ENCODE peak calls at places on chromosome 18, in seven cellular contexts. P, C, N, H, T, Y and Q are unnamed samples. For H3K27me3, the result is how much of the 10 kb centered on the place peaks cover.

GRCh38 chr18:8809514-8809913 is 104.2 kb downstream of the MTCL1 start:
- DNase-seq in P (no peak), C (no peak), N (no peak), H (no peak), T (no peak), Y (no peak), Q (no peak)

GRCh38 chr18:21538230-21538629 is 62.3 kb downstream of the ESCO1 start:
- DNase-seq in P (no peak), C (no peak), N (no peak), H (no peak), T (no peak), Y (no peak), Q (no peak)

GRCh38 chr18:63869851-63870250 is 17.7 kb upstream of the SERPINB2 start:
- DNase-seq in P (no peak), C (no peak), N (no peak), H (no peak), T (no peak), Y (no peak), Q (no peak)

GRCh38 chr18:67733094-67733493 is 216.6 kb upstream of the DSEL start:
- DNase-seq in P (no peak), C (no peak), N (no peak), H (no peak), T (no peak), Y (no peak), Q (no peak)

GRCh38 chr18:4510709-4511108 is 55.6 kb upstream of the DLGAP1 start:
- DNase-seq in P (no peak), C (no peak), N (no peak), H (no peak), T (peak), Y (no peak), Q (peak)

GRCh38 chr18:6836331-6836730 is 106.8 kb downstream of the ARHGAP28 start:
- DNase-seq in P (no peak), C (no peak), N (no peak), H (no peak), T (no peak), Y (no peak), Q (no peak)

GRCh38 chr18:21205695-21206094 is 36.3 kb upstream of the GREB1L start:
- DNase-seq in P (no peak), C (no peak), N (no peak), H (no peak), T (no peak), Y (no peak), Q (no peak)

GRCh38 chr18:48943736-48944527 is 6.8 kb downstream of the SMAD7 start:
- DNase-seq in P (no peak), C (no peak), N (peak), H (no peak), T (no peak), Y (no peak), Q (no peak)

GRCh38 chr18:72878143-72878542 is 10.4 kb upstream of the NETO1 start:
- DNase-seq in P (no peak), C (no peak), N (no peak), H (no peak), T (no peak), Y (no peak), Q (no peak)

GRCh38 chr18:68791801-68792200 is 6.1 kb upstream of the CCDC102B start:
- DNase-seq in P (no peak), C (no peak), N (no peak), H (no peak), T (no peak), Y (no peak), Q (no peak)

GRCh38 chr18:52160652-52161051 is 179.3 kb upstream of the DCC start:
- DNase-seq in P (no peak), C (no peak), N (no peak), H (no peak), T (no peak), Y (no peak), Q (peak)

GRCh38 chr18:48038636-48039035 is 108.2 kb upstream of the SMAD2 start:
- DNase-seq in P (no peak), C (no peak), N (peak), H (no peak), T (no peak), Y (no peak), Q (no peak)

GRCh38 chr18:48111547-48111946 is 181.1 kb upstream of the SMAD2 start:
- DNase-seq in P (no peak), C (no peak), N (no peak), H (no peak), T (no peak), Y (no peak), Q (no peak)

GRCh38 chr18:77528877-77529276 is 279.2 kb downstream of the GALR1 start:
- DNase-seq in P (no peak), C (no peak), N (no peak), H (no peak), T (no peak), Y (no peak), Q (no peak)

GRCh38 chr18:75023473-75023872 is 185.5 kb downstream of the PTGR3 start:
- DNase-seq in P (no peak), C (no peak), N (no peak), H (no peak), T (no peak), Y (no peak), Q (no peak)

GRCh38 chr18:10840768-10841167 is 308.6 kb downstream of the PIEZO2 start:
- DNase-seq in P (no peak), C (no peak), N (no peak), H (no peak), T (no peak), Y (no peak), Q (no peak)

GRCh38 chr18:741931-742512 is 29.6 kb upstream of the ENOSF1 start:
- DNase-seq in P (no peak), C (no peak), N (no peak), H (no peak), T (no peak), Y (no peak), Q (peak)

GRCh38 chr18:3189884-3190283 is 29.9 kb downstream of the MYOM1 start:
- DNase-seq in P (no peak), C (no peak), N (no peak), H (no peak), T (no peak), Y (no peak), Q (no peak)
- H3K27me3 ChIP-seq in P (under half), C (under half), N (under half), H (under half), T (under half), Y (under half), Q (under half)

GRCh38 chr18:36305375-36305774 is 7.9 kb downstream of the FHOD3 start:
- DNase-seq in P (no peak), C (no peak), N (no peak), H (no peak), T (no peak), Y (no peak), Q (no peak)
- H3K27ac ChIP-seq in P (no peak), C (no peak), N (no peak), H (no peak), T (no peak), Y (no peak), Q (no peak)

DNA sequence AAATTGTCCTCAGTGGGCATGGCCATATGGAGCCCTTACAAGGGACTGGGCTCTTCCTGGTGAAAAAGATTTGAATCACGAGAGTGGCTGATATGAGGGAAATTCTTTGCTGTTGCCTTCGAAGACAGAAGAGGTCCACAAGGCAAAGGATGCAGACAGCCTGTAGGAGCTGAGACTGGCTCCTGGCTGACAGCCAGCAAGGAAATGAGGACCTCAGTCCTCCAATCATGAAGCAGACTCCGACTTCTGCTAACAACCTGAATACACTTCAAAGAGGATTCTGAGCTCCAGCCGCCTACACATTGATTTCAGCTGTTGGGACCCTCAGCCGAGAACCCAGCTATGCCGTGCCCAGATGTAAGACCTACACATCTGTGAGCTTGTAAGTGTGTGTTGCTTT is 3.0 kb upstream of the ST8SIA5 start:
- DNase-seq in P (no peak), C (no peak), N (no peak), H (no peak), T (no peak), Y (no peak), Q (peak)
- H3K27me3 ChIP-seq in P (under half), C (under half), N (half or more), H (under half), T (under half), Y (under half), Q (under half)

DNA sequence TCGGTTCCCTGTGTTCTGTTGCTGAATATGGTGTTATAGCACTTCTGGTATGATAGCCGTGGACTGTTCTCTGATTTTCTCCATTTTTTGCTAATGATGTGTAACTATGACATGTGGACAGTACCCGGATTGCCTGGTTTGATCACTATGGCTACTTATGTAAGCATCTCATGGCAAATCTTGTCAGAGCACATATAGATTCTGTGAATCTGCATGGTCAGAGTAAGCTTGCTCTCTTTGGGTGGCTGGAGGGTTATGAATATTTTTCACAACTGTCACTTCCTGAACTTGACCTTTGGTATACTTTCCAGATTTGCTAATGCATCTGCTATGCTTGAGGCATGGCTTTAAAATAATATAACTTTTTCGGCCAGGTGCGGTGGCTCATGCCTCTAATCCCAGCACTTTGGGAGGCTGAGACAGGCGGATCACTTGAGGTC is 36.8 kb upstream of the ATP8B1 start:
- DNase-seq in P (no peak), C (no peak), N (no peak), H (no peak), T (no peak), Y (no peak), Q (no peak)
- H3K27ac ChIP-seq in P (no peak), C (no peak), N (no peak), H (no peak), T (no peak), Y (no peak), Q (no peak)

GRCh38 chr18:78664048-78664447 is 315.6 kb upstream of the SALL3 start:
- DNase-seq in P (no peak), C (no peak), N (no peak), H (no peak), T (no peak), Y (no peak), Q (no peak)
- H3K27me3 ChIP-seq in P (under half), C (under half), N (under half), H (under half), T (under half), Y (under half), Q (under half)

DNA sequence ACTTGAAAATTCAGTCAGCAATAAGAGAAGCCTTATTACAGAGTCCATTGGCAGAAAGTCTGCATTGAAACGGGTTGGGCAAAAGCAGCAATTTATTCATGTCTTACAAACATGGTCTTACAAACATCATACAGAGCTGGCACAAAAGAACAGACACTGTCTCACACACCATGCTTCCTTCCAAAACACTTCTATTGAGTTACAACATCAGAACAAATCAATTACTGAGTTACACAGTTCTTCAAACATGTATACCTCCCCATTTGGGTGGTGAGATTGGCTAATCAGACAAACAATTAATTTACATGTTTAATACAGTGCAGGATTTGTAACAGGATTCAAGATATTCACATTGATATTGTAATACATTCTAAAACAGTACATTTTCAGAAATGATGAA is 9.5 kb downstream of the SYT4 start:
- DNase-seq in P (no peak), C (no peak), N (no peak), H (no peak), T (no peak), Y (no peak), Q (no peak)
- H3K27ac ChIP-seq in P (no peak), C (no peak), N (no peak), H (no peak), T (no peak), Y (no peak), Q (no peak)